ENCODE peak calls at places on chromosome 7, in ten cellular contexts. One of them, this sample, is unnamed.

GRCh38 chr7:18004372-18004771 is 23.3 kb downstream of the PRPS1L1 start:
- DNase-seq in cerebellum: no peak
- DNase-seq in fibroblast of pulmonary artery: no peak
- DNase-seq in AG08395: no peak
- DNase-seq in islet precursor cell: no peak
- DNase-seq in IMR-90: peak; percentile 17
- DNase-seq in foreskin fibroblast: no peak
- DNase-seq in coronary artery: no peak
- DNase-seq in prostate gland: no peak
- DNase-seq in activated CD4-positive, alpha-beta T cell treated with anti-CD3 and anti-CD28 coated beads for 48 hours: no peak
- DNase-seq in this sample: no peak

GRCh38 chr7:108181073-108181985 is 51.2 kb upstream of the LAMB4 start:
- DNase-seq in islet precursor cell: no peak
- DNase-seq in coronary artery: no peak
- DNase-seq in cerebellum: peak; percentile 58
- DNase-seq in fibroblast of pulmonary artery: peak; percentile 85
- DNase-seq in activated CD4-positive, alpha-beta T cell treated with anti-CD3 and anti-CD28 coated beads for 48 hours: no peak
- DNase-seq in prostate gland: no peak
- DNase-seq in AG08395: peak; percentile 48
- DNase-seq in IMR-90: peak; percentile 67
- DNase-seq in foreskin fibroblast: no peak
- DNase-seq in this sample: peak; percentile 37

GRCh38 chr7:155129789-155130188 is 59.7 kb downstream of the HTR5A start:
- DNase-seq in IMR-90: no peak
- DNase-seq in activated CD4-positive, alpha-beta T cell treated with anti-CD3 and anti-CD28 coated beads for 48 hours: no peak
- DNase-seq in cerebellum: no peak
- DNase-seq in prostate gland: no peak
- DNase-seq in fibroblast of pulmonary artery: no peak
- DNase-seq in AG08395: no peak
- DNase-seq in coronary artery: no peak
- DNase-seq in foreskin fibroblast: no peak
- DNase-seq in islet precursor cell: no peak
- DNase-seq in this sample: no peak

GRCh38 chr7:115548756-115549155 is 481.8 kb downstream of the TFEC start:
- DNase-seq in activated CD4-positive, alpha-beta T cell treated with anti-CD3 and anti-CD28 coated beads for 48 hours: no peak
- DNase-seq in prostate gland: no peak
- DNase-seq in coronary artery: no peak
- DNase-seq in fibroblast of pulmonary artery: peak; percentile 4
- DNase-seq in cerebellum: no peak
- DNase-seq in foreskin fibroblast: no peak
- DNase-seq in AG08395: no peak
- DNase-seq in islet precursor cell: no peak
- DNase-seq in IMR-90: no peak
- DNase-seq in this sample: no peak

GRCh38 chr7:8549043-8549442 is 115.6 kb downstream of the NXPH1 start:
- DNase-seq in IMR-90: no peak
- DNase-seq in activated CD4-positive, alpha-beta T cell treated with anti-CD3 and anti-CD28 coated beads for 48 hours: no peak
- DNase-seq in foreskin fibroblast: no peak
- DNase-seq in cerebellum: no peak
- DNase-seq in fibroblast of pulmonary artery: no peak
- DNase-seq in islet precursor cell: no peak
- DNase-seq in coronary artery: no peak
- DNase-seq in AG08395: no peak
- DNase-seq in prostate gland: no peak
- DNase-seq in this sample: no peak

GRCh38 chr7:99112097-99112496 is 31.8 kb downstream of the SMURF1 start:
- DNase-seq in activated CD4-positive, alpha-beta T cell treated with anti-CD3 and anti-CD28 coated beads for 48 hours: no peak
- DNase-seq in prostate gland: no peak
- DNase-seq in AG08395: no peak
- DNase-seq in IMR-90: no peak
- DNase-seq in islet precursor cell: peak; percentile 77
- DNase-seq in coronary artery: no peak
- DNase-seq in cerebellum: no peak
- DNase-seq in fibroblast of pulmonary artery: no peak
- DNase-seq in foreskin fibroblast: no peak
- DNase-seq in this sample: no peak

GRCh38 chr7:13829231-13829630 is 160.2 kb downstream of the ETV1 start:
- DNase-seq in foreskin fibroblast: no peak
- DNase-seq in fibroblast of pulmonary artery: no peak
- DNase-seq in coronary artery: no peak
- DNase-seq in prostate gland: no peak
- DNase-seq in activated CD4-positive, alpha-beta T cell treated with anti-CD3 and anti-CD28 coated beads for 48 hours: no peak
- DNase-seq in islet precursor cell: no peak
- DNase-seq in AG08395: no peak
- DNase-seq in cerebellum: no peak
- DNase-seq in IMR-90: peak; percentile 74
- DNase-seq in this sample: no peak

GRCh38 chr7:20794676-20795075 is 8.0 kb upstream of the SP8 start:
- DNase-seq in fibroblast of pulmonary artery: no peak
- DNase-seq in cerebellum: no peak
- DNase-seq in prostate gland: no peak
- DNase-seq in IMR-90: no peak
- DNase-seq in coronary artery: no peak
- DNase-seq in AG08395: no peak
- DNase-seq in foreskin fibroblast: no peak
- DNase-seq in activated CD4-positive, alpha-beta T cell treated with anti-CD3 and anti-CD28 coated beads for 48 hours: no peak
- DNase-seq in islet precursor cell: no peak
- DNase-seq in this sample: no peak

GRCh38 chr7:141956084-141956483 is 9.3 kb upstream of the CLEC5A start:
- DNase-seq in coronary artery: no peak
- DNase-seq in fibroblast of pulmonary artery: no peak
- DNase-seq in AG08395: no peak
- DNase-seq in IMR-90: no peak
- DNase-seq in prostate gland: no peak
- DNase-seq in islet precursor cell: no peak
- DNase-seq in foreskin fibroblast: no peak
- DNase-seq in cerebellum: no peak
- DNase-seq in activated CD4-positive, alpha-beta T cell treated with anti-CD3 and anti-CD28 coated beads for 48 hours: no peak
- DNase-seq in this sample: no peak

GRCh38 chr7:135109976-135110375 is 37.9 kb upstream of the TMEM140 start:
- DNase-seq in prostate gland: no peak
- DNase-seq in cerebellum: no peak
- DNase-seq in foreskin fibroblast: no peak
- DNase-seq in coronary artery: no peak
- DNase-seq in IMR-90: no peak
- DNase-seq in activated CD4-positive, alpha-beta T cell treated with anti-CD3 and anti-CD28 coated beads for 48 hours: no peak
- DNase-seq in AG08395: no peak
- DNase-seq in fibroblast of pulmonary artery: no peak
- DNase-seq in islet precursor cell: no peak
- DNase-seq in this sample: no peak

GRCh38 chr7:38846280-38846679 is 62.7 kb downstream of the VPS41 start:
- DNase-seq in foreskin fibroblast: peak; percentile 69
- DNase-seq in fibroblast of pulmonary artery: peak; percentile 43
- DNase-seq in activated CD4-positive, alpha-beta T cell treated with anti-CD3 and anti-CD28 coated beads for 48 hours: no peak
- DNase-seq in AG08395: peak; percentile 66
- DNase-seq in islet precursor cell: peak; percentile 87
- DNase-seq in coronary artery: no peak
- DNase-seq in cerebellum: no peak
- DNase-seq in IMR-90: peak; percentile 78
- DNase-seq in prostate gland: no peak
- DNase-seq in this sample: no peak

GRCh38 chr7:140475747-140476333 is 3.5 kb downstream of the MKRN1 start:
- DNase-seq in coronary artery: no peak
- DNase-seq in foreskin fibroblast: peak; percentile 16
- DNase-seq in IMR-90: peak; percentile 41
- DNase-seq in prostate gland: peak; percentile 51
- DNase-seq in AG08395: peak; percentile 55
- DNase-seq in cerebellum: peak; percentile 71
- DNase-seq in islet precursor cell: no peak
- DNase-seq in activated CD4-positive, alpha-beta T cell treated with anti-CD3 and anti-CD28 coated beads for 48 hours: peak; percentile 48
- DNase-seq in fibroblast of pulmonary artery: peak; percentile 54
- DNase-seq in this sample: no peak

GRCh38 chr7:129298268-129298893 is 73.6 kb downstream of the AHCYL2 start:
- DNase-seq in prostate gland: peak; percentile 33
- DNase-seq in islet precursor cell: peak; percentile 52
- DNase-seq in cerebellum: peak; percentile 34
- DNase-seq in AG08395: peak; percentile 43
- DNase-seq in activated CD4-positive, alpha-beta T cell treated with anti-CD3 and anti-CD28 coated beads for 48 hours: peak; percentile 67
- DNase-seq in IMR-90: peak; percentile 51
- DNase-seq in coronary artery: no peak
- DNase-seq in foreskin fibroblast: peak; percentile 7
- DNase-seq in fibroblast of pulmonary artery: peak; percentile 65
- DNase-seq in this sample: peak; percentile 18

GRCh38 chr7:30148951-30149459 is 14.2 kb downstream of the MTURN start:
- DNase-seq in fibroblast of pulmonary artery: no peak
- DNase-seq in AG08395: no peak
- DNase-seq in islet precursor cell: no peak
- DNase-seq in coronary artery: peak; percentile 57
- DNase-seq in foreskin fibroblast: no peak
- DNase-seq in prostate gland: peak; percentile 50
- DNase-seq in IMR-90: no peak
- DNase-seq in activated CD4-positive, alpha-beta T cell treated with anti-CD3 and anti-CD28 coated beads for 48 hours: peak; percentile 29
- DNase-seq in cerebellum: peak; percentile 54
- DNase-seq in this sample: no peak

GRCh38 chr7:101226686-101227085 is 8.7 kb downstream of the ZNHIT1 start:
- DNase-seq in cerebellum: no peak
- DNase-seq in islet precursor cell: no peak
- DNase-seq in IMR-90: no peak
- DNase-seq in activated CD4-positive, alpha-beta T cell treated with anti-CD3 and anti-CD28 coated beads for 48 hours: no peak
- DNase-seq in coronary artery: no peak
- DNase-seq in AG08395: peak; percentile 55
- DNase-seq in prostate gland: no peak
- DNase-seq in fibroblast of pulmonary artery: no peak
- DNase-seq in foreskin fibroblast: no peak
- DNase-seq in this sample: no peak

GRCh38 chr7:25369794-25370193 is 141.5 kb upstream of the NPVF start:
- DNase-seq in coronary artery: no peak
- DNase-seq in islet precursor cell: no peak
- DNase-seq in cerebellum: peak; percentile 78
- DNase-seq in prostate gland: peak; percentile 35
- DNase-seq in fibroblast of pulmonary artery: no peak
- DNase-seq in IMR-90: no peak
- DNase-seq in foreskin fibroblast: no peak
- DNase-seq in AG08395: no peak
- DNase-seq in activated CD4-positive, alpha-beta T cell treated with anti-CD3 and anti-CD28 coated beads for 48 hours: no peak
- DNase-seq in this sample: no peak

GRCh38 chr7:115300228-115300870 is 378.5 kb downstream of the MDFIC start:
- DNase-seq in fibroblast of pulmonary artery: peak; percentile 56
- DNase-seq in foreskin fibroblast: peak; percentile 54
- DNase-seq in IMR-90: peak; percentile 72
- DNase-seq in coronary artery: no peak
- DNase-seq in islet precursor cell: no peak
- DNase-seq in AG08395: peak; percentile 63
- DNase-seq in cerebellum: no peak
- DNase-seq in activated CD4-positive, alpha-beta T cell treated with anti-CD3 and anti-CD28 coated beads for 48 hours: no peak
- DNase-seq in prostate gland: no peak
- DNase-seq in this sample: no peak

GRCh38 chr7:74141705-74142104 is 32.5 kb upstream of the EIF4H start:
- DNase-seq in islet precursor cell: no peak
- DNase-seq in fibroblast of pulmonary artery: no peak
- DNase-seq in cerebellum: no peak
- DNase-seq in AG08395: no peak
- DNase-seq in prostate gland: no peak
- DNase-seq in foreskin fibroblast: no peak
- DNase-seq in coronary artery: no peak
- DNase-seq in IMR-90: no peak
- DNase-seq in activated CD4-positive, alpha-beta T cell treated with anti-CD3 and anti-CD28 coated beads for 48 hours: no peak
- DNase-seq in this sample: no peak